ENCODE peak calls at places on chromosomes 12 and 14, in seven cellular contexts. I, K, W, S, Y, G and P are unnamed samples.

GRCh38 chr14:79253576-79253975 is 957.7 kb downstream of the DIO2 start:
- DNase-seq in Y (no peak), S (no peak), I (no peak), W (no peak), G (no peak), K (no peak), P (no peak)

GRCh38 chr14:76919431-76919810 is 93.2 kb downstream of the LRRC74A start:
- DNase-seq in S (no peak), I (no peak), G (no peak), K (no peak), W (no peak), Y (no peak), P (no peak)

GRCh38 chr14:21106506-21107359 is 5.9 kb downstream of the TMEM253 start:
- DNase-seq in G (peak; percentile 86), I (peak; percentile 96), S (peak; percentile 79), W (peak; percentile 85), K (peak; percentile 87), Y (no peak), P (peak; percentile 82)

GRCh38 chr12:9792961-9793617 is 32.4 kb upstream of the CD69 start:
- DNase-seq in S (no peak), G (peak; percentile 57), Y (no peak), I (no peak), W (no peak), K (no peak), P (no peak)

GRCh38 chr12:56716933-56717880 is 7.9 kb downstream of the NACA start:
- DNase-seq in S (no peak), W (peak; percentile 48), I (peak; percentile 29), K (peak; percentile 13), Y (no peak), G (no peak), P (no peak)

GRCh38 chr12:116508145-116509121 is 50.7 kb upstream of the MAP1LC3B2 start:
- DNase-seq in G (no peak), K (peak; percentile 43), W (no peak), I (peak; percentile 92), Y (no peak), S (no peak), P (no peak)

GRCh38 chr14:73494593-73494992 is 3.9 kb downstream of the RIOX1 start:
- DNase-seq in I (no peak), W (no peak), G (no peak), S (no peak), Y (no peak), K (no peak), P (no peak)

GRCh38 chr14:105375635-105376057 is 22.7 kb upstream of the TEX22 start:
- DNase-seq in K (no peak), W (no peak), S (no peak), Y (no peak), G (peak; percentile 9), I (no peak), P (no peak)

GRCh38 chr12:90589966-90590365 is 365.0 kb downstream of the CCER1 start:
- DNase-seq in W (no peak), I (no peak), S (no peak), K (no peak), Y (no peak), G (no peak), P (no peak)

GRCh38 chr14:95275507-95275906 is 44.2 kb downstream of the CLMN start:
- DNase-seq in Y (no peak), K (no peak), W (no peak), I (peak; percentile 37), S (no peak), G (no peak), P (no peak)

GRCh38 chr12:32240210-32240609 is 133.6 kb downstream of the BICD1 start:
- DNase-seq in S (no peak), I (no peak), K (no peak), G (no peak), W (no peak), Y (no peak), P (no peak)

GRCh38 chr14:61267336-61267735 is 13.8 kb downstream of the TMEM30B start:
- DNase-seq in W (no peak), Y (no peak), K (no peak), I (peak; percentile 4), G (no peak), S (no peak), P (no peak)

GRCh38 chr12:55925371-55925770 is 2.3 kb downstream of the PYM1 start:
- DNase-seq in K (no peak), S (no peak), W (no peak), G (peak; percentile 4), I (no peak), Y (no peak), P (no peak)

GRCh38 chr14:52052991-52053390 is 15.9 kb downstream of the NID2 start:
- DNase-seq in Y (no peak), G (peak; percentile 82), W (no peak), S (no peak), I (no peak), K (no peak), P (no peak)

GRCh38 chr12:18079541-18080230 is 10.3 kb downstream of the RERGL start:
- DNase-seq in S (no peak), Y (no peak), K (no peak), W (no peak), I (no peak), G (no peak), P (no peak)

GRCh38 chr14:61533513-61534255 is 161.6 kb upstream of the HIF1A start:
- DNase-seq in I (peak; percentile 76), W (no peak), K (no peak), S (no peak), G (no peak), Y (no peak), P (no peak)

GRCh38 chr14:26687438-26687837 is 89.6 kb upstream of the NOVA1 start:
- DNase-seq in K (no peak), I (no peak), S (no peak), Y (no peak), G (no peak), W (no peak), P (no peak)

GRCh38 chr12:94601972-94602517 is 48.3 kb downstream of the TMCC3 start:
- DNase-seq in W (no peak), K (no peak), Y (peak; percentile 66), I (no peak), S (no peak), G (no peak), P (no peak)

GRCh38 chr14:68143341-68143807 is 323.8 kb downstream of the RAD51B start:
- DNase-seq in K (peak; percentile 87), Y (no peak), W (peak; percentile 87), S (no peak), G (peak; percentile 79), I (peak; percentile 90), P (peak; percentile 68)

DNA sequence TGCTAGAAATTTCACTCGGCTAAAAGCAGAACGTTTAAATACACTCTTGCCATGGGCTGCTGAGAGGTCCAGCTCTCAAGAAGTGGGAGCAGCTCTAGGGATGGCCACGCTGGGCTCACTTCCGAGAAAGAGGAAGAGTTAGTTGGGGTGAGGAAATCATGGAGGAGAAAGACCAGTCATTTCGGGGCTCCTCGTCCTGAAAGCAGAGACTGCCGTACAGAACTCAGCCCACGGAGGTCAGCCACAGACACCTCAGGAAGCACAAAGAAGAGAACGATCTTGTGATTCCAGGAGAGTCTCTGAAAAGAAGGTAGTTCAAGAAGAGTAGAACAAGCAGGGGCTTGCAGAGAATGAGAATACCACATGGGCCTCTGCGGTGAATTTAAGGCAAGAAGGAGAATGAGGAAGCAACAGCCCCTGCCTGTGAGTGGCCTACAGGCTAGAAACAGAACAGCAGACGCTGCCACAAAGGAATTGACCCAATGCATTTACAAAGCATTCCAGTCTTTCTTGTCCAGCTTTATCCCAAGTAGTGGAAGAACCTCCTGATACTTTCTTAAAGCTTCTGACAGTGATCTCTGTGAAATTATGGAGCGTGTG is 311.9 kb downstream of the CACNA1C start:
- DNase-seq in S (no peak), W (no peak), Y (no peak), K (no peak), I (peak; percentile 69), G (no peak), P (peak; percentile 55)
- TF ChIP-seq CTCF in S (no peak), W (no peak), Y (no peak), K (no peak), I (no peak), G (no peak), P (no peak)

DNA sequence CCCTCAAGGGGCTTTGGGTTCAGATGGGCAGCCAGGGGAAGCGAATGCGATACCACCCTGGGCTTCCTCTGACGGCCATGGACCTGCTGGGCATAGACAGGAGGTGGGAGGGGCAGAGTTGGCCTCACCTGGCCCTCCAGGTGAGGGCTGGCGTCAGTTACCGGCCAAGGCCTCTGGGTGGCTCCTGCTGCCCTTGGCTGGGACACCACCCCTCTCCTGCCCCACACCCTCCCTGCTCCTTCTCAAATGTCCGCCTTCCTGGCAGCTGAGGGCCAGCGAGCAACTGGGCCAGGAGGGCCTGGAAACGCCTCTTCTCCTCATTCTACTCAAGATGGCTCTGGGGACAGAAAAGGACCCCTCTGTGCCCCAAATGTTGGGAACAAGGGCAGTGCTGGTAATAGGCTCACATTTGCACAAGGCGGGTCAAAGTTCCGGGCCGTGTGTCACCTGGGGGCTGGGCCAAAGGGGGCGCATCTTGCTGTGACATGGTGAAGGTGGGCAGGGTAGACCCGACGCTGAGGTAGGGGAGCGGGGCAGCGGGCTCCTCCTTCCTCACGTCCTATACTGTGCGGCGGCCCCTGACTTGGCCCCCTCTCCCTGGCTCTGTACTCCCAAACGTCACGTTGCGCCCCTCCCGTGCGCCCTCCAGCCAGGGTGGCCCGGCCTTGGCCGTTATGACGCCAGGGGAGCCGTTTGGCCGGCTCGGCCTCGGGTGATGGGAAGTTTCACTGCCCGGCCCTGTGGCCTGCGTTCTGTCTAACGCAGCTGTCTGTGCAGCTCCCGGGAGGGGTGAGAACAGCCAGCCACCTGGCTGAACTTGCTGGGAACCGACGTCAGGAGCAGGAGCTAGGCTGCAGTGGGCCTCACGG is 18.1 kb upstream of the DLK1 start:
- DNase-seq in I (no peak), W (no peak), G (peak; percentile 50), S (peak; percentile 35), K (peak; percentile 78), Y (no peak), P (no peak)
- TF ChIP-seq CTCF in I (no peak), W (no peak), G (no peak), S (peak; percentile 51), K (no peak), Y (no peak), P (no peak)

GRCh38 chr12:109934026-109934425 is 34.0 kb downstream of the TCHP start:
- DNase-seq in K (no peak), I (no peak), W (peak; percentile 7), Y (no peak), G (peak; percentile 64), S (no peak), P (no peak)
- TF ChIP-seq CTCF in K (peak; percentile 35), I (no peak), W (no peak), Y (peak; percentile 64), G (peak; percentile 85), S (peak; percentile 63), P (no peak)

GRCh38 chr12:22715254-22715653 is 90.3 kb downstream of the ETNK1 start:
- DNase-seq in G (no peak), W (no peak), I (no peak), S (no peak), Y (no peak), K (no peak), P (no peak)

GRCh38 chr12:22712083-22712482 is 87.1 kb downstream of the ETNK1 start:
- DNase-seq in Y (no peak), K (no peak), S (no peak), G (no peak), W (no peak), I (no peak), P (no peak)

DNA sequence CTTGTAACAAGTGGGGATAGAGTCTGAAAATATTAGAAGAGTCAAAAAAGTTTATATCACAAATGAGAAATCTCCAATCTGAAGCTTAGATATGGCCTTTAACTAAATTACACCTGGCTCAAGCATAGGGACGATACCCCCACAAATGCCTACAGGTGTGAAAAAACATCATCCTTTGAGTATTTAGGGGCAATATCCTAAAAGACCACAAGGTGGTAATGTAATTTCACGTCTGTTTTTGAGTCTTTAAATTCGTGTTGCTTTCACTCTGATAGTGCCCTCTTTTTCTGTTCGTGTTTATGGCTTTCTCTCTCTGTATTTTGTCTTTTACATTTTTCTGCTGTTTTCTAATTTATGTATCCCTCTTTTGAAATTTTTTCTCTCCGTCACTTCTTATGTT is 84.3 kb downstream of the ETNK1 start:
- DNase-seq in W (no peak), K (no peak), Y (no peak), I (no peak), G (peak; percentile 58), S (peak; percentile 26), P (no peak)
- TF ChIP-seq CTCF in W (peak; percentile 90), K (peak; percentile 42), Y (peak; percentile 59), I (no peak), G (peak; percentile 65), S (peak; percentile 69), P (no peak)